ENCODE peak calls at places on chromosome 18, in five cellular contexts. F is fibroblast of lung; I is stimulated activated naive CD4-positive, alpha-beta T cell; U is GM12892; G is endothelial cell of umbilical vein. H is an unnamed sample.

GRCh38 chr18:50454379-50455005 is 79.6 kb downstream of the SKA1 start:
- DNase-seq in F (no peak), I (no peak), U (no peak), G (no peak), H (no peak)

GRCh38 chr18:3367491-3368091 is 82.4 kb upstream of the TGIF1 start:
- DNase-seq in F (peak; percentile 81), I (no peak), U (no peak), G (no peak), H (no peak)

GRCh38 chr18:74896390-74896991 is 298.8 kb downstream of the ZNF407 start:
- DNase-seq in F (no peak), I (peak; percentile 11), U (peak; percentile 7), G (peak; percentile 16), H (peak; percentile 22)

GRCh38 chr18:47817017-47817911 is 113.2 kb downstream of the SMAD2 start:
- DNase-seq in F (no peak), I (no peak), U (no peak), G (no peak), H (no peak)

GRCh38 chr18:12886498-12887126 is 2.6 kb upstream of the PTPN2 start:
- DNase-seq in F (no peak), I (no peak), U (no peak), G (no peak), H (no peak)

GRCh38 chr18:35247412-35248249 is 6.8 kb downstream of the ZNF397 start:
- DNase-seq in F (no peak), I (no peak), U (no peak), G (no peak), H (no peak)

GRCh38 chr18:37467002-37467401 is 98.6 kb downstream of the CELF4 start:
- DNase-seq in F (no peak), I (no peak), U (no peak), G (no peak), H (no peak)

GRCh38 chr18:56889621-56890020 is 238.5 kb downstream of the WDR7 start:
- DNase-seq in F (peak; percentile 66), I (no peak), U (no peak), G (no peak), H (no peak)

GRCh38 chr18:36196239-36196995 is 9.1 kb downstream of the MOCOS start:
- DNase-seq in F (no peak), I (no peak), U (no peak), G (no peak), H (no peak)

GRCh38 chr18:55100817-55101457 is 141.7 kb upstream of the CCDC68 start:
- DNase-seq in F (peak; percentile 82), I (no peak), U (no peak), G (peak; percentile 64), H (no peak)

GRCh38 chr18:2883137-2883671 is 36.4 kb downstream of the EMILIN2 start:
- DNase-seq in F (no peak), I (no peak), U (no peak), G (no peak), H (peak; percentile 53)

GRCh38 chr18:61738488-61738887 is 154.3 kb downstream of the RNF152 start:
- DNase-seq in F (peak; percentile 29), I (no peak), U (no peak), G (peak; percentile 58), H (no peak)

GRCh38 chr18:59743561-59743960 is 46.3 kb upstream of the CCBE1 start:
- DNase-seq in F (peak; percentile 71), I (no peak), U (no peak), G (no peak), H (no peak)

GRCh38 chr18:13308369-13308768 is 89.8 kb downstream of the LDLRAD4 start:
- DNase-seq in F (no peak), I (no peak), U (no peak), G (no peak), H (peak; percentile 3)

GRCh38 chr18:76256897-76257500 is 238.0 kb downstream of the ZNF516 start:
- DNase-seq in F (peak; percentile 66), I (no peak), U (no peak), G (no peak), H (no peak)

GRCh38 chr18:74286106-74286856 is 5.5 kb downstream of the CYB5A start:
- DNase-seq in F (no peak), I (no peak), U (no peak), G (no peak), H (no peak)

GRCh38 chr18:37284260-37284659 is 281.3 kb downstream of the CELF4 start:
- DNase-seq in F (no peak), I (no peak), U (no peak), G (no peak), H (no peak)

GRCh38 chr18:79396431-79397287 is 929 bp downstream of the NFATC1 start:
- DNase-seq in F (peak; percentile 59), I (peak; percentile 29), U (no peak), G (peak; percentile 40), H (no peak)

GRCh38 chr18:56443508-56443907 is 194.9 kb downstream of the TXNL1 start:
- DNase-seq in F (no peak), I (no peak), U (no peak), G (peak; percentile 72), H (no peak)

GRCh38 chr18:79489048-79489899 is 93.5 kb downstream of the NFATC1 start:
- DNase-seq in F (no peak), I (no peak), U (no peak), G (no peak), H (no peak)

GRCh38 chr18:36298113-36298701 is 694 bp downstream of the FHOD3 start:
- DNase-seq in F (no peak), I (no peak), U (peak; percentile 26), G (no peak), H (no peak)

GRCh38 chr18:44537521-44537920 is 143.2 kb upstream of the SETBP1 start:
- DNase-seq in F (peak; percentile 90), I (no peak), U (no peak), G (peak; percentile 81), H (no peak)

GRCh38 chr18:36850527-36851201 is 21.7 kb downstream of the KIAA1328 start:
- DNase-seq in F (peak; percentile 96), I (no peak), U (no peak), G (peak; percentile 61), H (no peak)

GRCh38 chr18:48819781-48820482 is 130.8 kb downstream of the SMAD7 start:
- DNase-seq in F (no peak), I (no peak), U (no peak), G (no peak), H (no peak)

GRCh38 chr18:72867721-72868665 is at the start of gene NETO1:
- DNase-seq in F (peak; percentile 41), I (no peak), U (peak; percentile 10), G (no peak), H (no peak)

GRCh38 chr18:32612651-32613050 is 142.0 kb upstream of the GAREM1 start:
- DNase-seq in F (peak; percentile 4), I (no peak), U (no peak), G (no peak), H (no peak)

GRCh38 chr18:23675896-23676295 is 13.2 kb upstream of the ANKRD29 start:
- DNase-seq in F (no peak), I (no peak), U (no peak), G (no peak), H (no peak)

GRCh38 chr18:9575558-9575957 is 38.8 kb downstream of the PPP4R1 start:
- DNase-seq in F (peak; percentile 92), I (no peak), U (peak; percentile 19), G (peak; percentile 94), H (no peak)

GRCh38 chr18:64271975-64272659 is 123.2 kb upstream of the LINC00305 start:
- DNase-seq in F (no peak), I (no peak), U (no peak), G (no peak), H (no peak)

GRCh38 chr18:44654555-44654954 is 26.1 kb upstream of the SETBP1 start:
- DNase-seq in F (peak; percentile 93), I (no peak), U (no peak), G (peak; percentile 83), H (no peak)

H was measured in central memory CD4-positive, alpha-beta T cell.